ENCODE peak calls at places on chromosomes 11 and 22, in seven cellular contexts. S, C, K, Y, I, A and J are unnamed samples.

GRCh38 chr11:2525941-2526807 is 81.4 kb downstream of the KCNQ1 start:
- DNase-seq in S (peak), C (peak), K (no peak), Y (peak), I (no peak), A (no peak), J (peak)

GRCh38 chr11:76605338-76606074 is 65.0 kb downstream of the LRRC32 start:
- DNase-seq in S (no peak), C (no peak), K (no peak), Y (no peak), I (no peak), A (no peak), J (no peak)

GRCh38 chr22:30573594-30574094 is 821 bp downstream of the GAL3ST1 start:
- DNase-seq in S (no peak), C (no peak), K (no peak), Y (no peak), I (no peak), A (no peak), J (no peak)

GRCh38 chr22:46966846-46967245 is 204.4 kb downstream of the TBC1D22A start:
- DNase-seq in S (no peak), C (no peak), K (no peak), Y (no peak), I (no peak), A (no peak), J (no peak)

GRCh38 chr11:124793466-124794278 is 6.5 kb downstream of the MSANTD2 start:
- DNase-seq in S (peak), C (peak), K (no peak), Y (no peak), I (no peak), A (no peak), J (no peak)

GRCh38 chr11:103829596-103829995 is 206.8 kb upstream of the DDI1 start:
- DNase-seq in S (no peak), C (no peak), K (no peak), Y (no peak), I (no peak), A (no peak), J (no peak)

GRCh38 chr11:92667446-92668165 is 301.8 kb upstream of the MTNR1B start:
- DNase-seq in S (no peak), C (no peak), K (peak), Y (no peak), I (no peak), A (no peak), J (no peak)

GRCh38 chr11:111361874-111362273 is 17.2 kb downstream of the POU2AF1 start:
- DNase-seq in S (no peak), C (no peak), K (no peak), Y (no peak), I (no peak), A (no peak), J (no peak)

GRCh38 chr11:120034881-120035620 is 102.9 kb downstream of the TRIM29 start:
- DNase-seq in S (no peak), C (no peak), K (no peak), Y (peak), I (no peak), A (no peak), J (no peak)

GRCh38 chr11:63880031-63880841 is 36.7 kb downstream of the RCOR2 start:
- DNase-seq in S (no peak), C (no peak), K (no peak), Y (no peak), I (no peak), A (no peak), J (no peak)

GRCh38 chr11:63769719-63770443 is 1.3 kb upstream of the ZFTA start:
- DNase-seq in S (no peak), C (peak), K (peak), Y (no peak), I (no peak), A (no peak), J (peak)

GRCh38 chr11:2399488-2400068 is 972 bp upstream of the TSSC4 start:
- DNase-seq in S (peak), C (peak), K (peak), Y (peak), I (no peak), A (peak), J (no peak)